ENCODE peak calls at places on chromosomes 5 and 9, in eight cellular contexts. P, B, C, V, W, N, Z and H are unnamed samples.

GRCh38 chr9:78015242-78015641 is 16.4 kb downstream of the GNAQ start:
- DNase-seq in P (no peak), B (no peak), C (no peak), V (no peak), W (no peak), N (no peak), Z (no peak), H (no peak)

GRCh38 chr9:76161103-76161502 is 233.1 kb downstream of the RFK start:
- DNase-seq in P (no peak), B (no peak), C (no peak), V (no peak), W (no peak), N (no peak), Z (no peak), H (no peak)

GRCh38 chr9:110728058-110728457 is 59.5 kb downstream of the MUSK start:
- DNase-seq in P (peak), B (no peak), C (no peak), V (no peak), W (no peak), N (no peak), Z (no peak), H (no peak)

GRCh38 chr9:92160786-92161185 is 45.6 kb upstream of the SPTLC1 start:
- DNase-seq in P (no peak), B (no peak), C (no peak), V (no peak), W (no peak), N (no peak), Z (no peak), H (no peak)

GRCh38 chr9:4796988-4797956 is 4.5 kb downstream of the RCL1 start:
- DNase-seq in P (peak), B (peak), C (no peak), V (no peak), W (no peak), N (peak), Z (peak), H (no peak)

GRCh38 chr9:90969021-90969675 is 167.5 kb downstream of the SYK start:
- DNase-seq in P (no peak), B (no peak), C (no peak), V (no peak), W (no peak), N (no peak), Z (no peak), H (no peak)

GRCh38 chr9:117718085-117718484 is 13.9 kb downstream of the TLR4 start:
- DNase-seq in P (peak), B (peak), C (no peak), V (no peak), W (no peak), N (no peak), Z (peak), H (no peak)

GRCh38 chr5:110757118-110757729 is 18.4 kb downstream of the SLC25A46 start:
- DNase-seq in P (peak), B (peak), C (no peak), V (no peak), W (no peak), N (peak), Z (peak), H (no peak)

GRCh38 chr9:35914307-35914807 is 5.1 kb downstream of the SPAAR start:
- DNase-seq in P (peak), B (peak), C (peak), V (no peak), W (peak), N (peak), Z (no peak), H (peak)

GRCh38 chr5:111737716-111738115 is 19.3 kb downstream of the NREP start:
- DNase-seq in P (peak), B (peak), C (no peak), V (no peak), W (no peak), N (no peak), Z (peak), H (no peak)

GRCh38 chr5:173669483-173669882 is 53.0 kb upstream of the BOD1 start:
- DNase-seq in P (no peak), B (no peak), C (no peak), V (no peak), W (no peak), N (no peak), Z (no peak), H (no peak)

GRCh38 chr5:171428849-171429542 is 9.5 kb downstream of the FGF18 start:
- DNase-seq in P (no peak), B (no peak), C (no peak), V (no peak), W (no peak), N (no peak), Z (no peak), H (peak)

GRCh38 chr5:135973323-135974018 is 18.7 kb upstream of the LECT2 start:
- DNase-seq in P (peak), B (peak), C (no peak), V (no peak), W (no peak), N (no peak), Z (peak), H (peak)

GRCh38 chr9:72362680-72363139 is 2.3 kb downstream of the ZFAND5 start:
- DNase-seq in P (peak), B (peak), C (no peak), V (no peak), W (peak), N (peak), Z (peak), H (no peak)

GRCh38 chr9:74609671-74610416 is 112.7 kb downstream of the RORB start:
- DNase-seq in P (peak), B (peak), C (no peak), V (no peak), W (no peak), N (no peak), Z (no peak), H (no peak)

GRCh38 chr5:59709833-59710232 is 183.7 kb downstream of the PDE4D start:
- DNase-seq in P (peak), B (peak), C (no peak), V (peak), W (no peak), N (no peak), Z (peak), H (no peak)

GRCh38 chr5:15844871-15845270 is 334.7 kb downstream of the MARCHF11 start:
- DNase-seq in P (no peak), B (no peak), C (no peak), V (no peak), W (no peak), N (no peak), Z (no peak), H (no peak)

GRCh38 chr5:174725991-174726601 is 1.7 kb downstream of the MSX2 start:
- DNase-seq in P (no peak), B (no peak), C (no peak), V (no peak), W (no peak), N (no peak), Z (no peak), H (peak)
- H3K4me3 ChIP-seq in P (no peak), B (peak), C (no peak), V (peak), W (peak), N (no peak), Z (peak), H (peak)

DNA sequence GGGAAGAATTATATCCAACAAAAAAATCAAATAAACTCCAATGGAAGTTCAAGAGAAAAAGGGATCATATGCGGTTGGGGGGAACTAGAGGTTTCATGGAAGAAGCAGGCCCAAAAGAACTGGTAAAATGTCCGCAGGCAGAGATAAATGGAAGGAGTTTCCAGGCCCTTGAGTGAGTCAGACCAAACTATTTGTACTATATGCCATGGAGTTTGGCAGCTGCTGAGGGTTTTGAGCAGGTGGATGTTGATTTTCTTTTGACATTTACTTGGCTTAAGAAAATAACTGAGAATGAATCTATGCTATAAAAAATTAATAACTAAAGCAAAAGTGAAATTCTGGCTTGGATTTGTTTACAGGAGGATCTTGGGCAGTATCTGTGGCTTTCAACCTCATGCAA is 33.7 kb downstream of the MINAR2 start:
- DNase-seq in P (no peak), B (no peak), C (no peak), V (no peak), W (no peak), N (no peak), Z (no peak), H (no peak)
- H3K4me3 ChIP-seq in P (no peak), B (no peak), C (no peak), V (no peak), W (no peak), N (no peak), Z (no peak), H (no peak)

DNA sequence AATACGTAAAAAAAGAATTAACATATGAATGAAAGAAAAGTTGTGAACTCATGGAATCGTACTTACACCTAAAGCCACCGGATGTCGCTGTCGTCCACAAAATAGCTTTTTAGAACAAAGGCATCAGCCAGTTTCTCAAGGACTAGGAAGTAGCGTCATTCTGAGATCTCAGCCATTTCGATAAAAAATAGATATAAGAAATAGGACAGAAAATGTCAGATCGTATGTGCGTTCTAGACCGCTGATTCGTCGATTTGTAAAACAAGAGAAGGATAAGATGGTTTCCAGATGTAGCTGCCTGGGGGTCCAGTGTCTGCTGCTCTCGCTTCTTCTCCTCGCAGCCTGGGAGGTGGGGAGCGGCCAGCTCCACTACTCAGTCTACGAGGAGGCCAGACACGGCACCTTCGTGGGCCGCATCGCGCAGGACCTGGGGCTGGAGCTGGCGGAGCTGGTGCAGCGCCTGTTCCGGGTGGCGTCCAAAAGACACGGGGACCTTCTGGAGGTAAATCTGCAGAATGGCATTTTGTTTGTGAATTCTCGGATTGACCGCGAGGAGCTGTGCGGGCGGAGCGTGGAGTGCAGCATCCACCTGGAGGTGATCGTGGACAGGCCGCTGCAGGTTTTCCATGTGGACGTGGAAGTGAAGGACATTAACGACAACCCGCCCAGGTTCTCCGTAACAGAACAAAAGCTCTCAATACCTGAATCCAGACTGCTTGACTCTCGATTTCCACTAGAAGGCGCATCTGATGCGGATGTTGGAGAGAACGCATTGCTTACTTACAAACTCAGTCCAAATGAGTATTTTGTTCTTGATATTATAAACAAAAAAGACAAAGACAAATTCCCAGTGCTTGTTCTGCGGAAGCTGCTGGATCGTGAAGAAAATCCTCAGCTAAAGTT is at the start of gene PCDHA10:
- DNase-seq in P (no peak), B (no peak), C (no peak), V (no peak), W (peak), N (no peak), Z (peak), H (no peak)
- H3K4me3 ChIP-seq in P (no peak), B (peak), C (no peak), V (no peak), W (no peak), N (no peak), Z (no peak), H (no peak)

GRCh38 chr5:43041131-43041668 is 1.1 kb upstream of the ANXA2R start:
- DNase-seq in P (no peak), B (no peak), C (no peak), V (no peak), W (peak), N (no peak), Z (no peak), H (no peak)
- H3K4me3 ChIP-seq in P (peak), B (peak), C (peak), V (peak), W (peak), N (peak), Z (peak), H (peak)

DNA sequence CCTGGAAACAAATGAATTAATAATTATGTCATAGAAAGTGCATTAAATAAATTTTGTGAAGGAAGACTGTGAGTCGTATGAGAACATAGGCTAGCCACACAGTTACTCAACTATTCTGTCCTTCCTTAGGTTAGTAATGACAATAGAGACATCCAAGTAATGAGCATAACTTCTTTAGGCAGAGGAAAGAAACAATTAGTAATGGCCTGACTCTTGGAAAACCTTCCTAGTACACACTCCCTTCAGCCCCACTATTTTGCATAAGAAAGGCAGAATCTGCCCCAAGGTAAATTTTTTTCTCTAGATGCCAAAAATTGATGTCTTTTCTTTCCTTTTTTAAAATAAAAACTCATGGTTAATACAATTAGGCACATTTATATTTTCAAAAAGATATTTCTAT is 1619.0 kb upstream of the WWC1 start:
- DNase-seq in P (no peak), B (no peak), C (no peak), V (no peak), W (no peak), N (no peak), Z (no peak), H (no peak)
- H3K4me3 ChIP-seq in P (no peak), B (no peak), C (no peak), V (no peak), W (no peak), N (no peak), Z (no peak), H (no peak)

DNA sequence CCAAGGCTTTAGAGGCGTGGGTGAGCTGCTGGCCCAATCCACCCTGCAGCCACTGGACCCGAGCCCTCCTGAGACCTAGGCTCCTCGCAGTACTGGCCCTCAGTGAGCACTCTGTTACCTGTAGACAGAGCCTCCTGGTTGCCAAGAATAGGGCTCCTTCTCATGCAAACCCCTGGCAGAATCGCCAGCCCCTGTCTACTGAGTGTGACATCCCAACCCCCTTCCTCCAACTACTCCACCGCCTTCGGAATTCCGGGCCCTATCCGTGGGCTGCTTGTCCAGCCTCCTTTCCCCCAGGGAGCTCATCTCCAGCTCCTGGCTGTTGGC is 23.8 kb upstream of the COL5A1 start:
- DNase-seq in P (no peak), B (no peak), C (no peak), V (no peak), W (no peak), N (no peak), Z (no peak), H (no peak)
- H3K4me3 ChIP-seq in P (no peak), B (no peak), C (no peak), V (no peak), W (no peak), N (no peak), Z (no peak), H (no peak)